ENCODE peak calls at places on chromosomes 3 and 15, in four cellular contexts. B is endothelial cell of umbilical vein, I is GM12878, Z is K562. K is an unnamed sample.

GRCh38 chr3:195699148-195699771 is 21.5 kb upstream of the MUC20 start:
- DNase-seq in B (no peak), Z (no peak), I (no peak), K (peak)

GRCh38 chr3:53850895-53851294 is 4.5 kb downstream of the IL17RB start:
- DNase-seq in I (no peak), B (peak), Z (no peak), K (peak)

GRCh38 chr15:74171965-74172541 is 1.5 kb upstream of the ISLR start:
- DNase-seq in Z (no peak), B (no peak), I (no peak), K (no peak)

GRCh38 chr3:195736866-195737490 is 16.2 kb downstream of the MUC20 start:
- DNase-seq in Z (no peak), B (no peak), I (no peak), K (no peak)

GRCh38 chr3:46087871-46088270 is 60.6 kb upstream of the XCR1 start:
- DNase-seq in Z (no peak), B (no peak), I (no peak), K (peak)

GRCh38 chr3:48402281-48402732 is 27.6 kb downstream of the PLXNB1 start:
- DNase-seq in I (no peak), Z (peak), B (peak), K (peak)

GRCh38 chr3:31392568-31392967 is 140.2 kb upstream of the STT3B start:
- DNase-seq in I (peak), B (no peak), Z (no peak), K (no peak)

GRCh38 chr3:106345353-106346027 is 476.7 kb upstream of the CBLB start:
- DNase-seq in B (no peak), I (no peak), Z (no peak), K (peak)

GRCh38 chr15:74727727-74728126 is 2.4 kb upstream of the CYP1A1 start:
- DNase-seq in B (no peak), Z (no peak), I (no peak), K (no peak)

GRCh38 chr3:124669470-124669869 is 60.8 kb upstream of the UMPS start:
- DNase-seq in I (no peak), B (no peak), Z (no peak), K (peak)

GRCh38 chr3:22960326-22960984 is 242.7 kb upstream of the UBE2E2 start:
- DNase-seq in Z (no peak), B (peak), I (no peak), K (peak)

GRCh38 chr15:90091156-90091931 is 10.9 kb downstream of the IDH2 start:
- DNase-seq in B (no peak), I (no peak), Z (no peak), K (no peak)

GRCh38 chr15:91939432-91939831 is 85.9 kb downstream of the SLCO3A1 start:
- DNase-seq in B (no peak), I (no peak), Z (no peak), K (no peak)

GRCh38 chr3:134666466-134666865 is 15.6 kb upstream of the KY start:
- DNase-seq in B (no peak), I (no peak), Z (no peak), K (peak)

GRCh38 chr15:75817151-75817935 is 25.9 kb upstream of the UBE2Q2 start:
- DNase-seq in Z (no peak), I (no peak), B (no peak), K (no peak)

GRCh38 chr3:36868614-36869436 is 76.0 kb downstream of the TRANK1 start:
- DNase-seq in I (peak), Z (peak), B (peak), K (peak)

GRCh38 chr3:109643590-109643989 is 306.2 kb upstream of the DPPA4 start:
- DNase-seq in Z (no peak), B (no peak), I (no peak), K (peak)

GRCh38 chr15:40244961-40245523 is 6.2 kb downstream of the PAK6 start:
- DNase-seq in Z (no peak), I (no peak), B (no peak), K (no peak)

GRCh38 chr3:112623717-112624116 is 17.2 kb downstream of the CCDC80 start:
- DNase-seq in I (no peak), B (no peak), Z (no peak), K (no peak)

DNA sequence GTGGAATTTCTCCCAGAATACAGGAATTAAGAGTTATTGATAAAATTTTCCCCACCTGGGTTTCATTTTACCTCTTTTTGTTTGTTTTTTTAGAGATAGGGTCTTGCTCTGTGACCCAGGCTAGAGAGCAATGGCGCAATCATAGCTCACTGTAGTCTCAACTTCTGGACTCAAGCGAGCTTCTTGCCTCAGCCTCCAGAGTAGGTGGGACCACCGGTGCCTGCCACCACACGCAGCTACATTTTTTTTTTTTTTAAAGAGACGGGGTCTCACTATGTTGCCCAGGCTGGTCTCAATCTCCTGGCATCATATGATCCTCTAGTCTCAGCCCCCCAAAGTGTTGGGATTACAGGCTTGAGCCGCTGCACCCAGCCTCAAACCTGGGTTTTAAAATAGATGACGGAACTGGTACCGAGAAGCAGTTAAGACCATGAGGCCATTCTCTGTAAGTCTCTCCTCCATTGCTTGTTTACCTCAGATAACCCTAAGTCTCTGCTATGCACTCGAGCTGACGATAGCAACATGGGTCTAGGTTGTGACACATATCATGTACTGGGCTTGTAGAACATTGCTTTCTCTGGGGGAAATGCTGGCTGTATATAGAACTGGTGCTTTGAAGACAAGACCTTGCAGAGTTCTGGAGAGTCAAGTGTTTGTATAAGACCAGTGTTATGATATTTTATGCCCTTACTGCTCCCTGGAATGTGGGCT is 16.4 kb downstream of the ETV5 start:
- DNase-seq in Z (no peak), B (no peak), I (no peak), K (no peak)
- TF ChIP-seq POLR2A in Z (no peak), B (no peak), I (no peak), K (no peak)

DNA sequence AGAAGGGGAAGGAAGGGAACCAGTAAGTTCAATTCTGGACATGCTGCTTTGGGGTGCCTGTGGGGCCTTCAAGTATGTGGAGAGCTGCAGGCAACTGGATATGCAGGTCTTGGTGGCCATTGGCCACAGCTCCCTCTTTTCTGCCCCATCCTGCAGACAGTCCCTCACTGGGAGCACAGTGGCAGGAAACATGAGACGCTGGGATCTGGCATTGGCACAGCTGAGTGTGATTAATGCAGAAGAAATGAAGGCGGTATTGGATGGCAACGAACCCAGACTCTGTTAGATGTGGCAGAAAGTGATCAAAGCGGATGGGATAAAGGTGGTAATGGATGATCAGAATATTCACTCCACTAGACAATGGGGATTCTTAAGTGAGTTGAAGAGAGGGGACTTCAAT is 23.2 kb upstream of the VPS8 start:
- DNase-seq in Z (no peak), B (no peak), I (no peak), K (no peak)
- H3K4me2 ChIP-seq in Z (no peak), B (no peak), I (no peak), K (no peak)

GRCh38 chr3:190528721-190529120 is 14.8 kb downstream of the IL1RAP start:
- DNase-seq in Z (no peak), B (no peak), I (no peak), K (no peak)
- TF ChIP-seq FOS in Z (no peak), B (no peak), I (no peak), K (no peak)

DNA sequence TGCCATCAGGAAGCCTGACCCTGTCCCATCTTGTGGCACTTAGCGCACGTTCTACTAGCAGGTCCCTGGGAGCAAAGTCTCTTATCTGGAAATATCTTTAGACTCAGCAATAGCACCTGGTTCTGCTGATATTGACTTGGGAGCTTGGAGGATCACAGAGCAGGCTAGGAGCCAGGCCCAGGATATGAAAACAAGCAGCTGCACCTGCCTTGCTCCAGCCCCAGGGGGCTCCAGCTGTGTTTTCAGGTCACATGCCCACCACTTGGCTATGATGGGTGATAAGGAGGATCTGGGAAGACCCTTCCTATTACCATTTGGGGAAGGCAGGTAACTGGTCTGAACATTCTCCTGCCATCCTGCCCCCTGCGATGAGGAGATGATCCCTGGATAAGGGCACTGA is 87.8 kb downstream of the C3orf70 start:
- DNase-seq in B (no peak), I (no peak), Z (no peak), K (no peak)
- TF ChIP-seq POLR2A in B (no peak), I (no peak), Z (no peak), K (no peak)

GRCh38 chr15:60460931-60461330 is 18.0 kb downstream of the ICE2 start:
- DNase-seq in I (no peak), Z (no peak), B (no peak), K (peak)
- H3K4me2 ChIP-seq in I (no peak), Z (no peak), B (no peak), K (no peak)

K was measured in IMR-90.